ENCODE peak calls at places on chromosomes 16 and 17, in ten cellular contexts. A, V, U, O, R, L, T, K, C and W are unnamed samples.

GRCh38 chr17:61635913-61636432 is 45.0 kb upstream of the NACA2 start:
- DNase-seq in L (peak; percentile 66), V (no peak), R (peak; percentile 55), K (peak; percentile 70), A (peak; percentile 68), C (peak; percentile 14), T (peak; percentile 9), U (peak; percentile 30), O (no peak), W (peak; percentile 66)

GRCh38 chr16:84266451-84266850 is 26.6 kb upstream of the KCNG4 start:
- DNase-seq in T (peak; percentile 56), C (no peak), O (no peak), R (peak; percentile 71), A (peak; percentile 54), L (peak; percentile 88), V (peak; percentile 35), U (no peak), K (peak; percentile 52), W (peak; percentile 47)

GRCh38 chr16:58024673-58025350 is 742 bp upstream of the MMP15 start:
- DNase-seq in T (no peak), V (no peak), U (no peak), K (no peak), A (peak; percentile 34), L (peak; percentile 25), C (no peak), R (no peak), O (peak; percentile 52), W (no peak)

GRCh38 chr16:13171313-13171712 is 269.9 kb downstream of the SHISA9 start:
- DNase-seq in V (no peak), K (no peak), T (no peak), R (no peak), U (no peak), O (no peak), L (no peak), A (no peak), C (no peak), W (no peak)

GRCh38 chr17:5011928-5012327 is 14.2 kb downstream of the KIF1C start:
- DNase-seq in U (no peak), O (no peak), L (no peak), K (peak; percentile 50), C (no peak), A (peak; percentile 63), T (no peak), V (no peak), R (peak; percentile 63), W (peak; percentile 72)

GRCh38 chr16:88195021-88195581 is 187.7 kb upstream of the ZNF469 start:
- DNase-seq in O (no peak), V (no peak), C (no peak), R (no peak), T (no peak), A (no peak), K (no peak), U (no peak), L (no peak), W (peak; percentile 52)

GRCh38 chr17:57944796-57945362 is 10.3 kb downstream of the CUEDC1 start:
- DNase-seq in C (no peak), V (no peak), L (no peak), O (no peak), T (no peak), U (no peak), R (no peak), A (no peak), K (no peak), W (no peak)

GRCh38 chr17:76080934-76081287 is 1.9 kb downstream of the ZACN start:
- DNase-seq in L (no peak), T (no peak), O (no peak), U (no peak), R (no peak), A (no peak), V (no peak), K (no peak), C (no peak), W (no peak)

GRCh38 chr16:70159355-70160348 is 13.9 kb upstream of the CLEC18C start:
- DNase-seq in V (no peak), T (no peak), A (no peak), K (no peak), U (no peak), C (no peak), L (no peak), O (no peak), R (no peak), W (peak; percentile 58)

GRCh38 chr17:59370580-59371299 is 39.3 kb downstream of the YPEL2 start:
- DNase-seq in R (no peak), C (no peak), V (peak; percentile 82), U (no peak), L (no peak), T (no peak), O (no peak), K (no peak), A (no peak), W (no peak)

GRCh38 chr16:87465306-87465705 is 27.5 kb downstream of the ZCCHC14 start:
- DNase-seq in O (peak; percentile 63), K (peak; percentile 77), U (peak; percentile 4), A (peak; percentile 41), R (peak; percentile 47), V (peak; percentile 90), C (no peak), L (no peak), T (no peak), W (peak; percentile 82)

GRCh38 chr17:74442670-74443515 is 11.0 kb downstream of the GPRC5C start:
- DNase-seq in R (no peak), L (peak; percentile 66), A (peak; percentile 34), O (peak; percentile 93), C (no peak), T (peak; percentile 78), K (no peak), V (peak; percentile 79), U (peak; percentile 54), W (no peak)

GRCh38 chr16:81556715-81557284 is 112.2 kb downstream of the CMIP start:
- DNase-seq in L (no peak), T (no peak), R (no peak), C (no peak), K (peak; percentile 34), O (no peak), A (no peak), U (no peak), V (no peak), W (no peak)

GRCh38 chr17:69912819-69913218 is 162.2 kb upstream of the KCNJ16 start:
- DNase-seq in A (no peak), V (no peak), O (no peak), R (no peak), T (no peak), L (no peak), U (no peak), C (no peak), K (no peak), W (no peak)

GRCh38 chr17:66715745-66716156 is 119.2 kb upstream of the CACNG5 start:
- DNase-seq in R (peak; percentile 68), L (peak; percentile 80), C (no peak), U (peak; percentile 89), T (no peak), O (no peak), K (peak; percentile 44), A (no peak), V (no peak), W (peak; percentile 75)

GRCh38 chr16:21950782-21951521 is 2.2 kb upstream of the UQCRC2 start:
- DNase-seq in V (no peak), R (peak; percentile 18), C (no peak), T (no peak), L (peak; percentile 61), U (no peak), A (peak; percentile 12), K (peak; percentile 21), O (no peak), W (peak; percentile 37)

GRCh38 chr16:3400446-3400778 is 392 bp downstream of the ZSCAN32 start:
- DNase-seq in U (no peak), O (no peak), L (no peak), V (no peak), C (no peak), A (no peak), R (no peak), T (no peak), K (no peak), W (no peak)

GRCh38 chr17:30263552-30264333 is 28.0 kb downstream of the BLMH start:
- DNase-seq in K (no peak), L (peak; percentile 9), O (no peak), C (no peak), U (no peak), T (no peak), V (no peak), A (no peak), R (peak; percentile 62), W (peak; percentile 57)

GRCh38 chr17:28906276-28907051 is 3.6 kb upstream of the DHRS13 start:
- DNase-seq in T (peak; percentile 35), A (no peak), R (no peak), K (no peak), L (no peak), V (no peak), O (no peak), U (no peak), C (no peak), W (no peak)

GRCh38 chr16:78390828-78391227 is 291.4 kb downstream of the WWOX start:
- DNase-seq in V (no peak), K (no peak), C (no peak), U (no peak), T (no peak), R (no peak), L (no peak), O (no peak), A (no peak), W (no peak)

GRCh38 chr17:57478851-57479250 is 222.5 kb downstream of the MSI2 start:
- DNase-seq in O (no peak), A (no peak), L (no peak), U (no peak), T (no peak), C (no peak), R (no peak), V (no peak), K (no peak), W (no peak)

GRCh38 chr17:77424585-77425344 is 284.0 kb downstream of the SEC14L1 start:
- DNase-seq in R (peak; percentile 89), K (peak; percentile 96), U (no peak), C (no peak), T (peak; percentile 71), V (peak; percentile 74), A (no peak), O (peak; percentile 95), L (peak; percentile 69), W (peak; percentile 96)